ENCODE peak calls at places on chromosomes 2 and 18, in nine cellular contexts. One of them, this sample, is unnamed. For H3K4me1, the result is how much of the 10 kb centered on the place peaks cover.

GRCh38 chr2:211408485-211408884 is 852.1 kb downstream of the CPS1 start:
- DNase-seq in SK-N-SH: no peak
- DNase-seq in transverse colon: no peak
- DNase-seq in A549: peak
- DNase-seq in tibial nerve: no peak
- DNase-seq in esophagus muscularis mucosa: no peak
- DNase-seq in K562: no peak
- DNase-seq in stomach: no peak
- DNase-seq in ovary: no peak
- DNase-seq in this sample: no peak

GRCh38 chr2:222445226-222445625 is 20.9 kb downstream of the SGPP2 start:
- DNase-seq in ovary: no peak
- DNase-seq in K562: no peak
- DNase-seq in stomach: no peak
- DNase-seq in SK-N-SH: no peak
- DNase-seq in transverse colon: no peak
- DNase-seq in A549: no peak
- DNase-seq in tibial nerve: no peak
- DNase-seq in esophagus muscularis mucosa: no peak
- DNase-seq in this sample: no peak

GRCh38 chr2:191020742-191021381 is 6.9 kb upstream of the STAT1 start:
- DNase-seq in transverse colon: peak
- DNase-seq in A549: peak
- DNase-seq in tibial nerve: peak
- DNase-seq in stomach: peak
- DNase-seq in esophagus muscularis mucosa: no peak
- DNase-seq in SK-N-SH: no peak
- DNase-seq in K562: no peak
- DNase-seq in ovary: peak
- DNase-seq in this sample: no peak

GRCh38 chr2:12061785-12062184 is 315.4 kb downstream of the LPIN1 start:
- DNase-seq in esophagus muscularis mucosa: no peak
- DNase-seq in tibial nerve: no peak
- DNase-seq in SK-N-SH: no peak
- DNase-seq in ovary: no peak
- DNase-seq in K562: no peak
- DNase-seq in stomach: no peak
- DNase-seq in transverse colon: no peak
- DNase-seq in A549: no peak
- DNase-seq in this sample: no peak

GRCh38 chr2:207073791-207074678 is 91.7 kb downstream of the KLF7 start:
- DNase-seq in ovary: no peak
- DNase-seq in A549: no peak
- DNase-seq in stomach: no peak
- DNase-seq in SK-N-SH: no peak
- DNase-seq in K562: no peak
- DNase-seq in tibial nerve: no peak
- DNase-seq in esophagus muscularis mucosa: no peak
- DNase-seq in transverse colon: no peak
- DNase-seq in this sample: no peak

GRCh38 chr2:5693288-5694015 is 1.3 kb downstream of the SOX11 start:
- DNase-seq in tibial nerve: no peak
- DNase-seq in SK-N-SH: peak
- DNase-seq in esophagus muscularis mucosa: peak
- DNase-seq in A549: no peak
- DNase-seq in ovary: no peak
- DNase-seq in K562: no peak
- DNase-seq in transverse colon: no peak
- DNase-seq in stomach: no peak
- DNase-seq in this sample: peak

GRCh38 chr2:69030791-69031190 is 17.8 kb downstream of the ANTXR1 start:
- DNase-seq in tibial nerve: no peak
- DNase-seq in esophagus muscularis mucosa: peak
- DNase-seq in stomach: no peak
- DNase-seq in transverse colon: no peak
- DNase-seq in K562: no peak
- DNase-seq in A549: no peak
- DNase-seq in ovary: no peak
- DNase-seq in SK-N-SH: no peak
- DNase-seq in this sample: no peak

GRCh38 chr2:178069551-178069950 is 3.0 kb downstream of the PDE11A start:
- DNase-seq in tibial nerve: no peak
- DNase-seq in K562: no peak
- DNase-seq in A549: no peak
- DNase-seq in stomach: no peak
- DNase-seq in esophagus muscularis mucosa: no peak
- DNase-seq in transverse colon: no peak
- DNase-seq in ovary: no peak
- DNase-seq in SK-N-SH: no peak
- DNase-seq in this sample: no peak

GRCh38 chr18:76589866-76590265 is 94.8 kb upstream of the ZNF516 start:
- DNase-seq in transverse colon: no peak
- DNase-seq in tibial nerve: no peak
- DNase-seq in ovary: no peak
- DNase-seq in A549: no peak
- DNase-seq in esophagus muscularis mucosa: no peak
- DNase-seq in stomach: no peak
- DNase-seq in K562: no peak
- DNase-seq in SK-N-SH: no peak
- DNase-seq in this sample: no peak

GRCh38 chr18:64972545-64972944 is 778.3 kb upstream of the CDH7 start:
- DNase-seq in K562: no peak
- DNase-seq in transverse colon: no peak
- DNase-seq in tibial nerve: no peak
- DNase-seq in ovary: no peak
- DNase-seq in esophagus muscularis mucosa: no peak
- DNase-seq in stomach: no peak
- DNase-seq in A549: no peak
- DNase-seq in SK-N-SH: peak
- DNase-seq in this sample: no peak

GRCh38 chr2:188278388-188279092 is 13.1 kb upstream of the GULP1 start:
- DNase-seq in stomach: no peak
- DNase-seq in esophagus muscularis mucosa: no peak
- DNase-seq in A549: no peak
- DNase-seq in K562: no peak
- DNase-seq in SK-N-SH: no peak
- DNase-seq in ovary: no peak
- DNase-seq in transverse colon: no peak
- DNase-seq in tibial nerve: no peak
- DNase-seq in this sample: no peak

GRCh38 chr18:8744656-8745055 is 39.3 kb downstream of the MTCL1 start:
- DNase-seq in stomach: no peak
- DNase-seq in esophagus muscularis mucosa: no peak
- DNase-seq in SK-N-SH: no peak
- DNase-seq in tibial nerve: no peak
- DNase-seq in ovary: no peak
- DNase-seq in K562: no peak
- DNase-seq in transverse colon: no peak
- DNase-seq in A549: no peak
- DNase-seq in this sample: no peak

GRCh38 chr2:191935247-191935646 is 88.4 kb upstream of the CAVIN2 start:
- DNase-seq in stomach: no peak
- DNase-seq in K562: no peak
- DNase-seq in tibial nerve: no peak
- DNase-seq in SK-N-SH: no peak
- DNase-seq in ovary: no peak
- DNase-seq in A549: no peak
- DNase-seq in esophagus muscularis mucosa: no peak
- DNase-seq in transverse colon: no peak
- DNase-seq in this sample: peak

GRCh38 chr2:54503192-54503591 is 47.1 kb downstream of the SPTBN1 start:
- DNase-seq in tibial nerve: no peak
- DNase-seq in stomach: no peak
- DNase-seq in A549: no peak
- DNase-seq in K562: peak
- DNase-seq in SK-N-SH: peak
- DNase-seq in transverse colon: peak
- DNase-seq in ovary: peak
- DNase-seq in esophagus muscularis mucosa: no peak
- DNase-seq in this sample: no peak

GRCh38 chr2:29033172-29033571 is 41.2 kb downstream of the PCARE start:
- DNase-seq in stomach: no peak
- DNase-seq in transverse colon: no peak
- DNase-seq in tibial nerve: no peak
- DNase-seq in SK-N-SH: no peak
- DNase-seq in ovary: no peak
- DNase-seq in esophagus muscularis mucosa: no peak
- DNase-seq in K562: no peak
- DNase-seq in A549: peak
- DNase-seq in this sample: no peak

GRCh38 chr2:110104025-110104771 is 11.4 kb downstream of the MALL start:
- DNase-seq in stomach: no peak
- DNase-seq in transverse colon: no peak
- DNase-seq in tibial nerve: no peak
- DNase-seq in ovary: no peak
- DNase-seq in A549: no peak
- DNase-seq in K562: no peak
- DNase-seq in esophagus muscularis mucosa: peak
- DNase-seq in SK-N-SH: no peak
- DNase-seq in this sample: peak

GRCh38 chr2:239546541-239546940 is 145.7 kb upstream of the HDAC4 start:
- DNase-seq in transverse colon: no peak
- DNase-seq in esophagus muscularis mucosa: no peak
- DNase-seq in ovary: no peak
- DNase-seq in tibial nerve: no peak
- DNase-seq in SK-N-SH: no peak
- DNase-seq in stomach: no peak
- DNase-seq in A549: no peak
- DNase-seq in K562: no peak
- DNase-seq in this sample: no peak

GRCh38 chr2:169509230-169509917 is at the start of gene KLHL41:
- DNase-seq in tibial nerve: no peak
- DNase-seq in K562: no peak
- DNase-seq in esophagus muscularis mucosa: no peak
- DNase-seq in ovary: no peak
- DNase-seq in A549: no peak
- DNase-seq in transverse colon: no peak
- DNase-seq in SK-N-SH: no peak
- DNase-seq in stomach: no peak
- DNase-seq in this sample: no peak

DNA sequence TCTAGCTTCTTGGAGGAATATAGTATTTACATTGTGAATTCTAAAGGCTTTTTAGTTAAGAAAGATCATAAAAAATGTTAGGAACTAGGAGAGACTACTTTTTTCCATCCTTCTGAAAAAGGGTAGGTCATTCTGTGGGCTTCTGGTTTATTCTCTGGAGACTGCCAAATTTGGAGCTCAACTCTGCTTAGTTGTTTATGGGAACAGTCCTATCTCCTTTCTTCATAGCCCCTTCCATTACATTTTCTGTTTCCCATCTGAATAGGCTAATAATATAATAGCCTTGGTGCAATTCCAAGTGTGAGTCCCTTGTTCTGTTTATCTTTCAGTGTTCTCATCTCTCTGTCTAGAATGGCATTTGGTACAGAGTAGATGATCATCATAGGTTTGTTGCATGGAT is 15.6 kb downstream of the LAMA3 start:
- DNase-seq in tibial nerve: no peak
- DNase-seq in A549: no peak
- DNase-seq in transverse colon: no peak
- DNase-seq in ovary: no peak
- DNase-seq in K562: no peak
- DNase-seq in esophagus muscularis mucosa: no peak
- DNase-seq in SK-N-SH: no peak
- DNase-seq in stomach: no peak
- DNase-seq in this sample: no peak
- H3K27ac ChIP-seq in tibial nerve: no peak
- H3K27ac ChIP-seq in A549: no peak
- H3K27ac ChIP-seq in transverse colon: no peak
- H3K27ac ChIP-seq in ovary: no peak
- H3K27ac ChIP-seq in K562: no peak
- H3K27ac ChIP-seq in esophagus muscularis mucosa: no peak
- H3K27ac ChIP-seq in SK-N-SH: no peak
- H3K27ac ChIP-seq in stomach: no peak
- H3K27ac ChIP-seq in this sample: no peak

GRCh38 chr2:27263287-27264252 is 723 bp upstream of the SLC30A3 start:
- DNase-seq in esophagus muscularis mucosa: no peak
- DNase-seq in A549: no peak
- DNase-seq in tibial nerve: no peak
- DNase-seq in stomach: no peak
- DNase-seq in SK-N-SH: peak
- DNase-seq in transverse colon: no peak
- DNase-seq in K562: no peak
- DNase-seq in ovary: no peak
- DNase-seq in this sample: no peak
- TF ChIP-seq EP300 in esophagus muscularis mucosa: no peak
- TF ChIP-seq EP300 in A549: no peak
- TF ChIP-seq EP300 in tibial nerve: no peak
- TF ChIP-seq EP300 in stomach: no peak
- TF ChIP-seq EP300 in SK-N-SH: no peak
- TF ChIP-seq EP300 in transverse colon: no peak
- TF ChIP-seq EP300 in K562: no peak
- TF ChIP-seq EP300 in ovary: no peak
- TF ChIP-seq EP300 in this sample: no peak

GRCh38 chr18:13300796-13301195 is 82.2 kb downstream of the LDLRAD4 start:
- DNase-seq in A549: no peak
- DNase-seq in esophagus muscularis mucosa: no peak
- DNase-seq in stomach: no peak
- DNase-seq in K562: no peak
- DNase-seq in tibial nerve: no peak
- DNase-seq in SK-N-SH: no peak
- DNase-seq in transverse colon: no peak
- DNase-seq in ovary: no peak
- DNase-seq in this sample: no peak

GRCh38 chr18:13300029-13300428 is 81.5 kb downstream of the LDLRAD4 start:
- DNase-seq in ovary: no peak
- DNase-seq in tibial nerve: no peak
- DNase-seq in K562: no peak
- DNase-seq in transverse colon: no peak
- DNase-seq in esophagus muscularis mucosa: no peak
- DNase-seq in stomach: no peak
- DNase-seq in SK-N-SH: peak
- DNase-seq in A549: no peak
- DNase-seq in this sample: no peak

GRCh38 chr18:13303761-13304364 is 85.3 kb downstream of the LDLRAD4 start:
- DNase-seq in esophagus muscularis mucosa: no peak
- DNase-seq in ovary: no peak
- DNase-seq in transverse colon: no peak
- DNase-seq in stomach: no peak
- DNase-seq in A549: no peak
- DNase-seq in SK-N-SH: no peak
- DNase-seq in K562: no peak
- DNase-seq in tibial nerve: no peak
- DNase-seq in this sample: no peak

GRCh38 chr18:13302611-13303267 is 84.2 kb downstream of the LDLRAD4 start:
- DNase-seq in ovary: no peak
- DNase-seq in A549: no peak
- DNase-seq in tibial nerve: peak
- DNase-seq in transverse colon: no peak
- DNase-seq in K562: no peak
- DNase-seq in stomach: no peak
- DNase-seq in SK-N-SH: no peak
- DNase-seq in esophagus muscularis mucosa: no peak
- DNase-seq in this sample: no peak

GRCh38 chr18:13301691-13302469 is 83.3 kb downstream of the LDLRAD4 start:
- DNase-seq in SK-N-SH: no peak
- DNase-seq in transverse colon: no peak
- DNase-seq in ovary: no peak
- DNase-seq in A549: no peak
- DNase-seq in stomach: no peak
- DNase-seq in tibial nerve: no peak
- DNase-seq in K562: no peak
- DNase-seq in esophagus muscularis mucosa: no peak
- DNase-seq in this sample: no peak
- H3K4me1 ChIP-seq in SK-N-SH: under half
- H3K4me1 ChIP-seq in transverse colon: under half
- H3K4me1 ChIP-seq in ovary: under half
- H3K4me1 ChIP-seq in A549: under half
- H3K4me1 ChIP-seq in stomach: under half
- H3K4me1 ChIP-seq in tibial nerve: under half
- H3K4me1 ChIP-seq in K562: under half
- H3K4me1 ChIP-seq in esophagus muscularis mucosa: under half
- H3K4me1 ChIP-seq in this sample: under half

GRCh38 chr2:40401896-40402295 is 50.0 kb downstream of the SLC8A1 start:
- DNase-seq in esophagus muscularis mucosa: no peak
- DNase-seq in A549: no peak
- DNase-seq in SK-N-SH: no peak
- DNase-seq in transverse colon: no peak
- DNase-seq in stomach: no peak
- DNase-seq in tibial nerve: no peak
- DNase-seq in ovary: no peak
- DNase-seq in K562: no peak
- DNase-seq in this sample: no peak
- H3K27ac ChIP-seq in esophagus muscularis mucosa: no peak
- H3K27ac ChIP-seq in A549: peak
- H3K27ac ChIP-seq in SK-N-SH: peak
- H3K27ac ChIP-seq in transverse colon: no peak
- H3K27ac ChIP-seq in stomach: no peak
- H3K27ac ChIP-seq in tibial nerve: no peak
- H3K27ac ChIP-seq in ovary: no peak
- H3K27ac ChIP-seq in K562: no peak
- H3K27ac ChIP-seq in this sample: no peak